ENCODE peak calls at places on chromosome 13, in seven cellular contexts. S, Y, X, I, B, U and Q are unnamed samples.
A peak's percentile ranks its signal among the peaks of the same experiment; 100 is the strongest.

GRCh38 chr13:30998548-30999140 is 66.2 kb downstream of the TEX26 start:
- DNase-seq in S (no peak), Y (no peak), X (no peak), I (no peak), B (no peak), U (no peak), Q (no peak)

GRCh38 chr13:48545608-48546007 is 12.7 kb upstream of the RCBTB2 start:
- DNase-seq in S (no peak), Y (no peak), X (no peak), I (no peak), B (no peak), U (no peak), Q (no peak)

GRCh38 chr13:37306778-37307544 is 201.5 kb upstream of the CSNK1A1L start:
- DNase-seq in S (no peak), Y (no peak), X (no peak), I (no peak), B (no peak), U (no peak), Q (no peak)

GRCh38 chr13:29936051-29936813 is 85.8 kb upstream of the UBL3 start:
- DNase-seq in S (no peak), Y (no peak), X (no peak), I (no peak), B (no peak), U (no peak), Q (no peak)

GRCh38 chr13:34943675-34944634 is 1.9 kb downstream of the NBEA start:
- DNase-seq in S (no peak), Y (no peak), X (no peak), I (no peak), B (no peak), U (no peak), Q (no peak)

GRCh38 chr13:109387438-109387837 is 398.9 kb downstream of the IRS2 start:
- DNase-seq in S (no peak), Y (no peak), X (no peak), I (no peak), B (no peak), U (no peak), Q (no peak)

GRCh38 chr13:53622431-53622830 is 593.8 kb downstream of the OLFM4 start:
- DNase-seq in S (no peak), Y (no peak), X (no peak), I (no peak), B (no peak), U (no peak), Q (no peak)

GRCh38 chr13:98293570-98294142 is 116.6 kb upstream of the RNF113B start:
- DNase-seq in S (no peak), Y (no peak), X (no peak), I (no peak), B (no peak), U (no peak), Q (no peak)

GRCh38 chr13:76667551-76667950 is 218.7 kb downstream of the KCTD12 start:
- DNase-seq in S (no peak), Y (peak; percentile 26), X (no peak), I (no peak), B (no peak), U (no peak), Q (no peak)

GRCh38 chr13:78286748-78287147 is 316.6 kb downstream of the POU4F1 start:
- DNase-seq in S (no peak), Y (no peak), X (no peak), I (no peak), B (no peak), U (no peak), Q (no peak)

GRCh38 chr13:91207261-91207660 is 140.2 kb upstream of the MIR17HG start:
- DNase-seq in S (no peak), Y (no peak), X (no peak), I (no peak), B (no peak), U (no peak), Q (no peak)

GRCh38 chr13:81888855-81889254 is 1547.9 kb upstream of the SPRY2 start:
- DNase-seq in S (no peak), Y (no peak), X (no peak), I (no peak), B (no peak), U (no peak), Q (no peak)
- TF ChIP-seq POLR2A in S (no peak), Y (no peak), X (no peak), I (no peak), B (no peak), U (no peak), Q (no peak)

GRCh38 chr13:27968316-27969072 is 621 bp downstream of the CDX2 start:
- DNase-seq in S (no peak), Y (no peak), X (no peak), I (no peak), B (peak; percentile 55), U (no peak), Q (no peak)
- H3K27me3 ChIP-seq in S (no peaks in the 10 kb centered on the region), Y (peaks cover 77% of the 10 kb centered on the region), X (peaks cover 100% of the 10 kb centered on the region), I (no peaks in the 10 kb centered on the region), B (peaks cover 98% of the 10 kb centered on the region), U (peaks cover 55% of the 10 kb centered on the region), Q (peaks cover 4% of the 10 kb centered on the region)

GRCh38 chr13:113528798-113529180 is 38.3 kb upstream of the DCUN1D2 start:
- DNase-seq in S (no peak), Y (no peak), X (no peak), I (no peak), B (no peak), U (no peak), Q (no peak)
- H3K4me1 ChIP-seq in S (peaks cover 9% of the 10 kb centered on the region), Y (peaks cover 18% of the 10 kb centered on the region), X (no peaks in the 10 kb centered on the region), I (peaks cover 2% of the 10 kb centered on the region), B (no peaks in the 10 kb centered on the region), U (no peaks in the 10 kb centered on the region), Q (no peaks in the 10 kb centered on the region)

DNA sequence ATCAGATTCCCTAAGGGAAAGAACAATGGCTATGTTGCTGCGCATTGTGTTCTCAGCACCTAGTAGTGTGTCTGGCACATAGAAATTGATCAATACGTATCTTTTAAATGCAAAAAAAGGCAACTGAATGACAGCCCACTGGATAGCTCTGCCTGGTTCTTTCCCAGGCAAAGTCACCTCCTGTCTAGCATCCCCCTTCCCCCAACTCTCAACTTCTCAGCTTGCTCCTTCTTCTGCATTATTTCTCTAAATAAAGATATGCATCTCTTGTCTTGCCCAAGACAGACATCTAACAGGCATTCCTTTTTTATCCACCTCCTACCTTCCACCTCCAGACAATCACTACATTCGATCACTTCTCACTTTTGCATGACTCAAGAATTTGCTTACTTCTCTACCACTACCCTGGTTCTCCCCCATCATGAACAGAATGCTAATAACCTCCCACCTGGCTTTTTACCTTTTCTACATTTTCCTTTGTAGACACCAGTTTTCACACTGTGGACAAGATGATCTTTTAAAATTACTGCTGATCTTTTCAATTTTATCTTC is 26.5 kb upstream of the OXGR1 start:
- DNase-seq in S (no peak), Y (no peak), X (no peak), I (no peak), B (no peak), U (no peak), Q (no peak)
- TF ChIP-seq POLR2A in S (no peak), Y (no peak), X (no peak), I (no peak), B (no peak), U (no peak), Q (no peak)

DNA sequence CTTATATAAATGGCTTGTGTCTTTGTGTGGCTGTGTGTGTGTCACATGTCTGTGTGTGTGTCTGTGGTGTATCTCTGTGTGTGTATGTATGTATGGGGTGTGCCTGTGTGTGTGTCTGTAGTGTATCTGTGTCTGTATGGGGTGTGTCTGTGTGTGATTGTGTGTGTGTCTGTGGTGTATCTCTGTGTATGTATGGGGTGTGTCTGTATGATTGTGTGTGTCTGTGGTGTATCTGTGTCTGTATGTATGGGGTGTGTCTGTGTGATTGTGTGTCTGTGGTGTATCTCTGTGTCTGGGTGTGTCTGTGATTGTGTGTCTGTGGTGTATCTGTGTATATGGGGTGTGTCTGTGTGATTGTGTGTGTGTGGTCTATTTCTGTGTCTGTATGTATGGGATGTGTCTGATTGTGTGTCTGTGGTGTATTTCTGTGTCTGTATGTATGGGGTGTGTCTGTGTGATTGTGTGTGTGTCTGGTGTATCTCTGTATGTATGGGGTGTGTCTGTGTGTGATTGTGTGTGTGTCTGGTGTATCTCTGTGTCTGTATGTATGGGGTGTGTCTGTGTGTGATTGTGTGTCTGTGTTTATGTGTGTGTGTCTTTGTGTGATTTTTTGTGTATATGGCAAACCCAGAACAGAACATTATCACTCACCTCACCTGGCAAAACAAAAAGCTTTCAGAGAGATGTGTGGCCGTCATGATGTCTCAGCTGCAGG is 56.1 kb upstream of the MCF2L start:
- DNase-seq in S (no peak), Y (no peak), X (no peak), I (no peak), B (no peak), U (no peak), Q (no peak)
- H3K27me3 ChIP-seq in S (no peaks in the 10 kb centered on the region), Y (no peaks in the 10 kb centered on the region), X (peaks cover 13% of the 10 kb centered on the region), I (no peaks in the 10 kb centered on the region), B (peaks cover 36% of the 10 kb centered on the region), U (no peaks in the 10 kb centered on the region), Q (no peaks in the 10 kb centered on the region)

GRCh38 chr13:79386125-79386822 is 19.8 kb downstream of the RBM26 start:
- DNase-seq in S (no peak), Y (no peak), X (no peak), I (no peak), B (no peak), U (no peak), Q (no peak)
- H3K4me1 ChIP-seq in S (peaks cover 36% of the 10 kb centered on the region), Y (peaks cover 28% of the 10 kb centered on the region), X (no peaks in the 10 kb centered on the region), I (peaks cover 3% of the 10 kb centered on the region), B (peaks cover 10% of the 10 kb centered on the region), U (no peaks in the 10 kb centered on the region), Q (no peaks in the 10 kb centered on the region)

DNA sequence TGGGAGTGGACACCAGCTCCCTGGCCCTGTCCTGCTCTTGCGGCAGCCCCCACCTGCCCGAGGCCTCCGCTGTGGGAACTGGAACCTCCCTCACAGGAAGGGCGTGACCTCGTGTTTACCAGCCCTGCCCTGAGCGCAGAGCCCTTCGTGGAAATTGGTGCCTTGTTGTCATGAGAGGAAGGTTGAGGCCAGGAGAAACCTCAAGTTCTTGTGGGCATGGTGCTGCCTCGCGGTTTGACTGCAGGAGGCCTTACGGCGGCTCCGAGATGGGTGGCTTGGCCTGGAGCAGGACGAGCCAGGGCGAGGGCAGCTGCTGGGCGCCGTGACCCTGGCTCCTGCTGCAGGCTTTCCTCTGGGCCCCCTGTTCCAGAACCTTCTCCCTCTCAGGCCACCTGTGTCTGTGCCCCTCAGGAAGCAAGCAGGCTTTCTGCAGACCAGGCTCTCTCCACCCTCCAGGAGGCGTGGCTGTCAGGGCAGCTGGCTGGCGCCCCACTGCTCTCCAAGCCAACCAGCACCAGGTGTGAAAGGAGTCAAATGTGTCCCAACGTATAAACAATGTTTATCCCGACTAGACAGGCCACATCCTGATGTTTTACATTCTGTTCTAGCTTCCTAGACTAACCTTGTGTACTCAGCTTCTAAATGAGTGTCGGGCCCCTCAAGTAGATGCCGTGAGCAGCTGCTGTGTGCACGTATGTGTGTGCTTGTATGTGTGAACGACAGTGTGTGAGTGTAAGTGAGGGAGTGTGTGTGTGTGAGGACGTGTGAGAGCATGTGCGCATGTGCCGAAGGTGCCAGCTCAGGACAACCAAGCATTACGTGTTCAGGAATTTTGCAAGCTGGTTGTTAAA is 10.4 kb upstream of the RASA3 start:
- DNase-seq in S (no peak), Y (peak; percentile 22), X (no peak), I (no peak), B (no peak), U (no peak), Q (no peak)
- TF ChIP-seq POLR2A in S (no peak), Y (no peak), X (no peak), I (no peak), B (no peak), U (no peak), Q (no peak)